ENCODE peak calls at places on chromosomes 12 and 14, in eight cellular contexts. P is kidney, T is left lung, N is MG63, I is MM.1S, S is heart right ventricle, M is pancreas, H is IMR-90. A is an unnamed sample.

GRCh38 chr14:94113490-94113889 is 3.0 kb downstream of the IFI27 start:
- DNase-seq in T (no peak), P (no peak), H (peak; percentile 22), I (no peak), M (no peak), N (peak; percentile 34), S (peak; percentile 60), A (no peak)

GRCh38 chr12:121872546-121873223 is 14.0 kb upstream of the HPD start:
- DNase-seq in T (peak; percentile 45), S (peak; percentile 9), P (no peak), N (peak; percentile 91), H (peak; percentile 99), M (no peak), I (no peak), A (no peak)

GRCh38 chr14:69378274-69378673 is 19.8 kb downstream of the ERH start:
- DNase-seq in S (no peak), H (no peak), P (no peak), M (no peak), I (no peak), T (no peak), N (no peak), A (no peak)

GRCh38 chr14:33455998-33456397 is 494.9 kb downstream of the EGLN3 start:
- DNase-seq in P (no peak), M (no peak), S (no peak), I (no peak), T (no peak), N (no peak), H (no peak), A (no peak)

GRCh38 chr12:4112290-4112689 is 161.3 kb upstream of the CCND2 start:
- DNase-seq in H (no peak), M (no peak), S (no peak), P (no peak), T (no peak), N (no peak), I (no peak), A (no peak)

GRCh38 chr14:68062651-68063050 is 243.1 kb downstream of the RAD51B start:
- DNase-seq in N (no peak), P (no peak), S (no peak), M (no peak), T (no peak), H (no peak), I (no peak), A (no peak)

GRCh38 chr14:91892918-91893527 is 25.7 kb upstream of the TC2N start:
- DNase-seq in P (peak; percentile 20), I (no peak), T (no peak), S (no peak), N (peak; percentile 20), M (no peak), H (no peak), A (no peak)

GRCh38 chr14:57390806-57391562 is 598 bp downstream of the NAA30 start:
- DNase-seq in S (peak; percentile 4), T (peak; percentile 89), P (peak; percentile 83), I (peak; percentile 11), N (peak; percentile 22), H (peak; percentile 14), M (peak; percentile 81), A (peak; percentile 9)

GRCh38 chr12:119157528-119157927 is 21.2 kb upstream of the HSPB8 start:
- DNase-seq in S (peak; percentile 67), N (no peak), P (no peak), T (peak; percentile 70), I (no peak), M (no peak), H (no peak), A (no peak)

GRCh38 chr12:95790912-95791849 is 617 bp upstream of the NTN4 start:
- DNase-seq in I (no peak), H (peak; percentile 22), S (peak; percentile 33), M (peak; percentile 60), T (peak; percentile 83), P (peak; percentile 80), N (peak; percentile 35), A (peak; percentile 51)

GRCh38 chr12:47762850-47763440 is 4.3 kb upstream of the RAPGEF3 start:
- DNase-seq in S (no peak), N (no peak), P (peak; percentile 35), H (no peak), M (no peak), I (no peak), T (no peak), A (no peak)

GRCh38 chr12:51025182-51025747 is 919 bp downstream of the SLC11A2 start:
- DNase-seq in S (no peak), M (no peak), H (no peak), I (no peak), T (no peak), N (no peak), P (no peak), A (no peak)

GRCh38 chr12:10362325-10362724 is 27.5 kb downstream of the KLRK1 start:
- DNase-seq in S (no peak), P (no peak), M (no peak), T (no peak), I (no peak), H (no peak), N (no peak), A (no peak)

GRCh38 chr12:74537126-74537706 is 419 bp upstream of the ATXN7L3B start:
- DNase-seq in H (peak; percentile 69), S (no peak), N (no peak), P (no peak), T (no peak), I (peak; percentile 71), M (no peak), A (no peak)

GRCh38 chr14:33307691-33308369 is 369.2 kb downstream of the NPAS3 start:
- DNase-seq in S (peak; percentile 53), P (no peak), M (no peak), I (no peak), T (no peak), H (no peak), N (peak; percentile 9), A (no peak)

GRCh38 chr12:87930033-87930432 is 99.2 kb downstream of the C12orf50 start:
- DNase-seq in N (peak; percentile 77), I (no peak), H (peak; percentile 92), T (no peak), P (no peak), M (no peak), S (no peak), A (no peak)

GRCh38 chr12:132953163-132953425 is 3.0 kb downstream of the ZNF605 start:
- DNase-seq in P (no peak), M (no peak), S (no peak), I (no peak), T (no peak), H (no peak), N (no peak), A (no peak)

GRCh38 chr12:132951649-132952048 is 4.5 kb downstream of the ZNF605 start:
- DNase-seq in T (no peak), I (no peak), S (no peak), H (no peak), N (no peak), M (no peak), P (no peak), A (no peak)

GRCh38 chr12:132952371-132953162 is 3.5 kb downstream of the ZNF605 start:
- DNase-seq in M (no peak), N (no peak), I (no peak), T (no peak), H (no peak), P (no peak), S (no peak), A (no peak)

GRCh38 chr12:132949936-132950837 is 5.9 kb downstream of the ZNF605 start:
- DNase-seq in M (no peak), T (no peak), N (no peak), I (no peak), H (no peak), P (no peak), S (no peak), A (no peak)

DNA sequence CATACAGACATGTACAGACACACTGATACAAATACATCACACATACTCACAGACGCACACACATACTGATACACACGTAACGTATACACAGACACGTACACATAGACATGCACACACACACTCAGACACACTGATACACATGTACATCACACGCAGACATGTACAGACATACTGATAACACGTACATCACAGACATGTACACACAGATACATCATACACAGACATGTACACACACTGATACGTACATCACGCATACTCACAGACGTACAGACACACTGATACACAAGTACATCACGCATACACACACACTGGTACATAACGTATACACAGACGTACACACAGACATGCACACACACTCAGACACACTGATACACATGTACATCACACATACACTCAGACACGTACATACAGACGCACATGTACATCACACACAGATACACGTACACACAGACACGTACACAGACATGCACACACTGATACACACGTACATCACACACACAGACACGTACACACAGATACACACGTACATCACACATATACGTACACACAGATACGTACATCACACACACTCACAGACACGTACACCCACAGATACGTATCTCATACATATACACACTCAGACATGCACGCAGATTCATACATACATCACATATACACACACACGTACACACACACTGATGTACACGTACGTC is 5.1 kb downstream of the ZNF605 start:
- DNase-seq in S (no peak), I (no peak), T (no peak), P (no peak), H (no peak), M (no peak), N (no peak), A (no peak)
- H3K9me3 ChIP-seq in S (no peaks in the 10 kb centered on the region), I (no peaks in the 10 kb centered on the region), T (peaks cover 77% of the 10 kb centered on the region), P (peaks cover 40% of the 10 kb centered on the region), H (peaks cover 68% of the 10 kb centered on the region), M (no peaks in the 10 kb centered on the region), N (peaks cover 19% of the 10 kb centered on the region), A (peaks cover 6% of the 10 kb centered on the region)

GRCh38 chr12:6938353-6939186 is 5.0 kb upstream of the RNU7-1 start:
- DNase-seq in M (peak; percentile 85), T (peak; percentile 76), N (no peak), S (no peak), I (no peak), P (peak; percentile 85), H (no peak), A (no peak)
- H3K4me3 ChIP-seq in M (peak overlapping the region; percentile 55), T (peak overlapping the region; percentile 63), N (peak overlapping the region; percentile 52), S (peak overlapping the region; percentile 77), I (peak overlapping the region; percentile 11), P (peak overlapping the region; percentile 6), H (peak overlapping the region; percentile 46), A (no peak overlapping the region)

DNA sequence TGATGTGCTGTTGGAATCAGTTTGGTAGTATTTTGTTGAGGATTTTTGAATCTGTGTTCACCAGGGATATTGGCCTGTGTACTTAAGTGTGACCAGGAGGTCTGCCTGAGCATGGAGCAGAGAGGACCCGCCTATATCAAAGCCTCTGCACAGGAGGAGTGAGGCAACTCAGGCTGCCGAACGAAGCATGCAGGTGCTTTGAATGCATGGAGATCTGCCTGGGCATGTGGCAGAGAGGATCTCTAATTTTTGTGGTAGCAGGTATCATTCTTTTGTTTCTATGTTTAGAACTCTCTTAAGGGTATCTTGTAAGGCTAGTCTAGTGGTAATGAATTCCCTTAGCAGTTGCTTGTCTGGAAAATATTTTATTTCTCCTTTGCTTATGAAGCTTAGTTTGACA is 26.9 kb downstream of the RAB3IP start:
- DNase-seq in S (no peak), M (no peak), T (no peak), H (no peak), I (no peak), N (no peak), P (no peak), A (no peak)
- H3K9me3 ChIP-seq in S (peaks cover 3% of the 10 kb centered on the region), M (no peaks in the 10 kb centered on the region), T (peaks cover 60% of the 10 kb centered on the region), H (peaks cover 16% of the 10 kb centered on the region), I (no peaks in the 10 kb centered on the region), N (peaks cover 5% of the 10 kb centered on the region), P (peaks cover 18% of the 10 kb centered on the region), A (no peaks in the 10 kb centered on the region)

DNA sequence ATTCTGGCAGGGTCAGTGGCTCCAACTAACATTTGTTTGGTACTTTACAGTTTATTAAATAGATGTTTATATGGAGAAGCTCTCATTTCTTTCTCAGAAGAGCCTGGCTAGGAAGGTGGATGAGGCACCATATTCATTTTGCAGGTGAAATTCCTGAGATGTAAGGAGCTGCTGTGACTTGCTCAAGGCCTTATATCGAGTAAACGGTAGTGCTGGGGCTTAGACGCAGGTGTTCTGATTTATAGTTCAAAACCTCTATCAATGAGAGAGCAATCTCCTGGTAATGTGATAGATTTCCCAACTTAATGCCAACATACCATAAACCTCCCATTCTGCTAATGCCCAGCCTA is 42.3 kb downstream of the DAD1 start:
- DNase-seq in N (no peak), H (no peak), P (no peak), M (no peak), I (no peak), T (no peak), S (no peak), A (no peak)
- H3K4me3 ChIP-seq in N (no peak overlapping the region), H (no peak overlapping the region), P (no peak overlapping the region), M (no peak overlapping the region), I (no peak overlapping the region), T (no peak overlapping the region), S (no peak overlapping the region), A (peak overlapping the region; percentile 44)